ENCODE peak calls at places on chromosomes 3 and 15, in six cellular contexts. N is lung; K is ovary; H is cardiac muscle cell; U is CD4-positive, alpha-beta memory T cell; G is right atrium auricular region. T is an unnamed sample.

GRCh38 chr15:36658321-36658720 is 78.9 kb downstream of the CDIN1 start:
- DNase-seq in N (no peak), K (no peak), H (peak; percentile 22), U (no peak), G (no peak), T (no peak)

GRCh38 chr3:102024270-102024904 is 175.1 kb downstream of the NFKBIZ start:
- DNase-seq in N (no peak), K (no peak), H (no peak), U (no peak), G (no peak), T (no peak)

GRCh38 chr3:100725935-100726334 is 16.6 kb downstream of the TFG start:
- DNase-seq in N (no peak), K (no peak), H (no peak), U (no peak), G (no peak), T (no peak)

GRCh38 chr3:172334743-172335142 is 113.5 kb downstream of the GHSR start:
- DNase-seq in N (no peak), K (no peak), H (no peak), U (no peak), G (no peak), T (peak; percentile 19)

GRCh38 chr3:58082047-58082446 is 73.8 kb downstream of the FLNB start:
- DNase-seq in N (no peak), K (no peak), H (peak; percentile 73), U (no peak), G (no peak), T (no peak)

GRCh38 chr15:66647358-66647757 is 54.7 kb upstream of the SMAD6 start:
- DNase-seq in N (no peak), K (peak; percentile 74), H (peak; percentile 71), U (no peak), G (no peak), T (peak; percentile 64)

GRCh38 chr15:69499521-69500201 is 47.0 kb downstream of the RPLP1 start:
- DNase-seq in N (no peak), K (no peak), H (no peak), U (no peak), G (peak; percentile 54), T (no peak)

GRCh38 chr3:119498188-119498987 is at the start of gene TIMMDC1:
- DNase-seq in N (peak; percentile 97), K (peak; percentile 97), H (peak; percentile 97), U (peak; percentile 96), G (peak; percentile 98), T (peak; percentile 94)

GRCh38 chr15:67406257-67406861 is 114.6 kb upstream of the C15orf61 start:
- DNase-seq in N (no peak), K (no peak), H (peak; percentile 15), U (no peak), G (no peak), T (no peak)

GRCh38 chr3:46979958-46980497 is 562 bp downstream of the NBEAL2 start:
- DNase-seq in N (no peak), K (peak; percentile 62), H (no peak), U (no peak), G (no peak), T (no peak)

GRCh38 chr3:132399054-132399929 is 18.0 kb upstream of the DNAJC13 start:
- DNase-seq in N (no peak), K (no peak), H (peak; percentile 81), U (peak; percentile 29), G (no peak), T (peak; percentile 43)

GRCh38 chr3:55191911-55192787 is 264.3 kb upstream of the LRTM1 start:
- DNase-seq in N (no peak), K (no peak), H (peak; percentile 68), U (no peak), G (no peak), T (peak; percentile 83)

GRCh38 chr3:102087236-102087635 is 237.9 kb downstream of the NFKBIZ start:
- DNase-seq in N (no peak), K (no peak), H (no peak), U (no peak), G (no peak), T (no peak)

GRCh38 chr3:24850245-24850644 is 355.6 kb upstream of the THRB start:
- DNase-seq in N (no peak), K (no peak), H (no peak), U (no peak), G (no peak), T (no peak)

GRCh38 chr15:75947117-75947516 is 43.4 kb downstream of the FBXO22 start:
- DNase-seq in N (no peak), K (no peak), H (peak; percentile 45), U (no peak), G (no peak), T (no peak)

GRCh38 chr15:78204351-78205309 is 29.7 kb downstream of the ACSBG1 start:
- DNase-seq in N (no peak), K (peak; percentile 59), H (peak; percentile 77), U (no peak), G (peak; percentile 59), T (no peak)

GRCh38 chr3:29410200-29410599 is 129.3 kb downstream of the RBMS3 start:
- DNase-seq in N (no peak), K (no peak), H (no peak), U (no peak), G (no peak), T (no peak)

GRCh38 chr3:131540143-131540542 is 37.4 kb upstream of the MRPL3 start:
- DNase-seq in N (no peak), K (no peak), H (no peak), U (no peak), G (no peak), T (no peak)

GRCh38 chr3:12395349-12396012 is 88.8 kb upstream of the TSEN2 start:
- DNase-seq in N (no peak), K (no peak), H (no peak), U (no peak), G (no peak), T (no peak)
- H3K27ac ChIP-seq in N (no peak overlapping the region), K (no peak overlapping the region), H (no peak overlapping the region), U (peak overlapping the region; percentile 2), G (no peak overlapping the region), T (peak overlapping the region; percentile 59)

DNA sequence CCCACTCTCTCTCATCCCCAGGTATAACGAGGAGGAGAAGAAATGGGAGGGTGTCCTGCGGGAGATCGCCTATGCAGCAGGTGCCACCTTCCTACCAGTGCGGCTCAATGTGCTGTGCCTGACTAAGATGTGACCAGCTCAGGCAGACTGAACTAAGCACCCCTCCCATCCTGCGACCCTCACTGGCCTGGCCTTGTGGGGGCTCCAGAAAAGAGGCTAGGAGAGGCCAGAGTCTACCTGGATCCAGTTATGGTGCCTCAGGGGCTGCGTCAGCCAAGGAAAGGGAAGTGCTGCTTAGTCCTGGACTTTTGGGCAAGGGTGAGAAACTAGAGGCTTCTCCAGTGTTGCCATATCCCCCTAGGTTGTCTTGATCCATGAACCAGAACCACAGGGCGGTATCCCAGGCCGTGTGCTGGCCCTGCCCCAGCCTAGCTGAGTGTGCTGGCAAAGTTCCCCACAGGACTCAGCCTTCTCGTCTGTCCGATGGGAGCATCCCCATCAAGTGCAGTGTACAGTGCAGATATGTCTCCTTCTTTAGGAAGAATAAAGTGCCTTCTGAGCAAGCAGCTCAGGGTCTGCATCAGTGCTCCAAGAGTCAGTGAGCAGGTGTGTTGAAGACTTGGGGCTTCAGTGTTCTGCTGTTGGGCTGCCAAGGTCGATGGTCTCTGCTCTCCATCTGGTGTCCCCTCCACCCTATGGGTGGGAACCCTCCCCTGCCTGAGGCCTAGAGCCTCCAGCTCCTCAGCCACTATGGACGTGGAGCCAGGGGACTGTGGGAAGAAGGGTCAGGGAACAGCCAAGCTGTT is 6.7 kb downstream of the KLHL40 start:
- DNase-seq in N (no peak), K (peak; percentile 3), H (no peak), U (no peak), G (no peak), T (no peak)
- H3K27ac ChIP-seq in N (no peak overlapping the region), K (no peak overlapping the region), H (no peak overlapping the region), U (no peak overlapping the region), G (peak overlapping the region; percentile 10), T (no peak overlapping the region)

DNA sequence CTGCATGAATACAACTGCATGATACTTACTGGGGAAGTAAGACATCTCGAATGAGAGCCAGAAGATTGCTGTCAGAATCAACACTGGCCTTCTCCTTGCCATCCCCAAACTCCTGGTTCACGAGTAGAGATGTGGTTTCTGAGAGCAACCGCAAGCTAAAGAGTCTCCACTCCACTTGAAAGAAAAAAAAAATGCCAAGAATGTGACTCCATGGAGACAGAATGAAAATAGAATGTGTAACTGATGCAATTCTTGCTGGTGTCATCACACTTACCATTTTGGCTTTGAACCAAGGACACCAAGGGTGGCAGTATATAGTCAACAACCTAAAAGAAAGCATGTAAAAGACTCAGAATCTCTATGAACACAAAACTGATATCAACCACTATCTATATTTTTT is 280.4 kb downstream of the ULK4 start:
- DNase-seq in N (peak; percentile 38), K (no peak), H (peak; percentile 95), U (no peak), G (no peak), T (peak; percentile 74)
- H3K27ac ChIP-seq in N (no peak overlapping the region), K (no peak overlapping the region), H (peak overlapping the region; percentile 35), U (no peak overlapping the region), G (peak overlapping the region; percentile 66), T (peak overlapping the region; percentile 33)

DNA sequence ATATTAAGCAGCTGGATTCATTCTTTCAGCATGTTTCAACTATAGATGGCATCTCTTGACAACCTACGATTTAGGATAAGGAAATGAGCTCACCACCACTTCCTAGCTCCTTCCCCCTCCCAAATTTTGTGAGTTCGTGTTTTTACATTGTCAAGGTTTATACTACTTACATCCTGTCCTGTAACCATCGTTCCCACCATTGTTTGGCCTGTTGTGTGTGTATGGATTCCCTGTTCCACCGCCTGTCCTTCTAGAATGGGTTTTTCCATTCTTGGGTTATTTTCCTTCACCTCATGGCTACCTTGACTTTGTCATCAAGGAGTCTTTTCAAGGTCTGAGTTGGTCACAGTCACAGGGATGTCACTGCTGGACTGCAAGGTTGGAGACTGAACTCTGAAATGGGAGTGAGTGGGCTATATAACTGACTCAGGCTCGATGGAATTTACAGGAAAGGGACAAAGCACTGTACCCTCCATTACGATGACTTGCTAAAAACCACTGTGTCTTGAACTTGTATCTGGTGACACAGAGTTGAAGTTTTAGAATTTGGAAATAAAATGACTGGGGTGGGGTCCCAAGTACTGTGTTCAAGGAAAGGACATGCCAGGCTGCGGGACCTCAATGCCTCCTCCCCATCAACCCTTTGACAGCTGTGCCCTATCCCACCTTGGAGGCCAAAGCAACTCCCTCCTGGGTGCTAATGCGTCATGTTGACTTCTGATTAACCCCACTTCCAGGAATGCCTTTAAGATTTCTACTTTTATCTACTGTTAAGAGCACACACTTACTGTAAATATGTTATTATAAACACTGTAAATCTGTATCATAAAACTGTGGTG is 66.8 kb upstream of the BLM start:
- DNase-seq in N (no peak), K (no peak), H (peak; percentile 52), U (no peak), G (no peak), T (no peak)
- H3K27ac ChIP-seq in N (no peak overlapping the region), K (no peak overlapping the region), H (no peak overlapping the region), U (no peak overlapping the region), G (peak overlapping the region; percentile 31), T (no peak overlapping the region)